ENCODE peak calls at places on chromosome 15, in nine cellular contexts. O is tibial artery; H is small intestine; U is tibial nerve; E is sigmoid colon; B is CD8-positive, alpha-beta T cell; D is pancreas; N is left ventricle myocardium inferior; W is fibroblast of lung. S is an unnamed sample.

GRCh38 chr15:56948000-56948765 is 29.7 kb downstream of the TCF12 start:
- DNase-seq in O (no peak), H (no peak), U (no peak), E (no peak), B (no peak), D (no peak), N (no peak), W (peak; percentile 46), S (no peak)

GRCh38 chr15:98866503-98866902 is 141.1 kb downstream of the PGPEP1L start:
- DNase-seq in O (no peak), H (no peak), U (no peak), E (no peak), B (no peak), D (no peak), N (no peak), W (peak; percentile 81), S (peak; percentile 58)

GRCh38 chr15:71685420-71685993 is 124.8 kb upstream of the NR2E3 start:
- DNase-seq in O (no peak), H (no peak), U (no peak), E (no peak), B (no peak), D (no peak), N (no peak), W (no peak), S (no peak)

GRCh38 chr15:24878153-24878552 is 76.6 kb upstream of the SNRPN start:
- DNase-seq in O (no peak), H (no peak), U (no peak), E (peak; percentile 62), B (no peak), D (no peak), N (peak; percentile 26), W (peak; percentile 70), S (no peak)

GRCh38 chr15:27183182-27183581 is 212.2 kb downstream of the GABRG3 start:
- DNase-seq in O (no peak), H (no peak), U (no peak), E (no peak), B (no peak), D (no peak), N (no peak), W (no peak), S (no peak)

GRCh38 chr15:26191216-26191615 is 328.1 kb upstream of the ATP10A start:
- DNase-seq in O (no peak), H (no peak), U (no peak), E (no peak), B (no peak), D (no peak), N (no peak), W (no peak), S (no peak)

GRCh38 chr15:58549780-58550064 is 117.9 kb downstream of the LIPC start:
- DNase-seq in O (no peak), H (no peak), U (no peak), E (no peak), B (no peak), D (no peak), N (no peak), W (no peak), S (no peak)

GRCh38 chr15:26773485-26773877 is 615 bp upstream of the GABRB3 start:
- DNase-seq in O (no peak), H (no peak), U (no peak), E (no peak), B (no peak), D (no peak), N (no peak), W (no peak), S (no peak)

GRCh38 chr15:88615303-88616107 is 5.6 kb upstream of the AEN start:
- DNase-seq in O (no peak), H (peak; percentile 95), U (no peak), E (no peak), B (no peak), D (peak; percentile 86), N (no peak), W (no peak), S (no peak)

GRCh38 chr15:75182187-75183131 is 19.2 kb upstream of the C15orf39 start:
- DNase-seq in O (no peak), H (peak; percentile 83), U (no peak), E (peak; percentile 60), B (no peak), D (no peak), N (no peak), W (no peak), S (no peak)

GRCh38 chr15:72342385-72342784 is 22.4 kb upstream of the CELF6 start:
- DNase-seq in O (no peak), H (peak; percentile 32), U (no peak), E (no peak), B (peak; percentile 63), D (no peak), N (no peak), W (peak; percentile 14), S (no peak)

GRCh38 chr15:73794501-73795133 is 41.5 kb upstream of the INSYN1 start:
- DNase-seq in O (no peak), H (no peak), U (no peak), E (no peak), B (no peak), D (no peak), N (no peak), W (peak; percentile 14), S (no peak)

DNA sequence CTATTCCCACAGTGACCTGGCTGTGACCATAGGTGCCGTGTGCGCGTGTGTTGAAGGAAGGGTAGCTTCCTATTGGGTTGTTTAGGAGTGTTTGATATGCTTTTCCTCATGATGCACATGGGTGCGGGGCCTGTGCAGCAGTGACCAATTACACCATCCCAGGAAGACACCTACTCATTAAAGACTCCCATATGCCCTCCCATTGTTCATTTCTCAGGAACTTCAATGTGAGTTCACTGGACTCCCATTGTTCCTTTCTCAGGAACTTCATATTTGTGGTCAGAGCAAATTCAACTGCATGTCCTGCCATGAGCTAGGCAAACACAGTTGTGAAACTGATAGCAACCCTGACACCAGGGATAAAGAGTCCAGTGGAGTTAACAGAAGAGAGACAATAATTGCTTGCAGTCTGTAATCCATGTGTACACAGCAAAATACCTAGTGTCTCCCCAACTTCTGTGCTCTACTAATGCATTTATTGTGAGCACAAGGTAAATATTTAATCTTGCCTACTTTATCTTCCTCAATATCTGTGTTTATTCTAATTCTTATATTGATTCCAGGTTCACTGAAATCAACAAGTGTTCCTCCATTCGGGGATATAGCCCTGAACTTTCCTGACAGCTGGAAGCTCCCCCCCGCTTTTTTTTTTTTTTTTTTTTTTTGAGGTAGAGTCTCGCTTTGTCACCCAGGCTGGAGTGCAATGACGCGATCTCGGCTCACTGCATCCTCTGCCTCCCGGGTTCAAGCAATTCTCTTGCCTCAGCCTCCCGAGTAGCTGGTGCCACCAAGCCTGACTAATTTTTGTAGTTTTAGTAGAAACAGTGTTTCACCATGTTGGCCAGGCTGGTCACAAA is 57.5 kb upstream of the GCNT3 start:
- DNase-seq in O (no peak), H (peak; percentile 62), U (no peak), E (peak; percentile 5), B (no peak), D (no peak), N (no peak), W (no peak), S (no peak)
- H3K36me3 ChIP-seq in O (no peaks in the 10 kb centered on the region), H (no peaks in the 10 kb centered on the region), U (no peaks in the 10 kb centered on the region), E (no peaks in the 10 kb centered on the region), B (no peaks in the 10 kb centered on the region), D (no peaks in the 10 kb centered on the region), N (no peaks in the 10 kb centered on the region), W (no peaks in the 10 kb centered on the region), S (no peaks in the 10 kb centered on the region)

GRCh38 chr15:69760263-69760855 is 307.7 kb downstream of the RPLP1 start:
- DNase-seq in O (peak; percentile 35), H (no peak), U (no peak), E (no peak), B (peak; percentile 52), D (no peak), N (no peak), W (peak; percentile 80), S (no peak)

GRCh38 chr15:69762373-69763148 is 309.9 kb downstream of the RPLP1 start:
- DNase-seq in O (no peak), H (no peak), U (no peak), E (no peak), B (peak; percentile 48), D (no peak), N (no peak), W (no peak), S (no peak)

GRCh38 chr15:69758810-69759410 is 306.3 kb downstream of the RPLP1 start:
- DNase-seq in O (no peak), H (peak; percentile 70), U (no peak), E (no peak), B (peak; percentile 88), D (no peak), N (peak; percentile 23), W (peak; percentile 20), S (no peak)

GRCh38 chr15:69758291-69758771 is 305.7 kb downstream of the RPLP1 start:
- DNase-seq in O (no peak), H (no peak), U (no peak), E (no peak), B (peak; percentile 46), D (no peak), N (no peak), W (peak; percentile 87), S (no peak)

DNA sequence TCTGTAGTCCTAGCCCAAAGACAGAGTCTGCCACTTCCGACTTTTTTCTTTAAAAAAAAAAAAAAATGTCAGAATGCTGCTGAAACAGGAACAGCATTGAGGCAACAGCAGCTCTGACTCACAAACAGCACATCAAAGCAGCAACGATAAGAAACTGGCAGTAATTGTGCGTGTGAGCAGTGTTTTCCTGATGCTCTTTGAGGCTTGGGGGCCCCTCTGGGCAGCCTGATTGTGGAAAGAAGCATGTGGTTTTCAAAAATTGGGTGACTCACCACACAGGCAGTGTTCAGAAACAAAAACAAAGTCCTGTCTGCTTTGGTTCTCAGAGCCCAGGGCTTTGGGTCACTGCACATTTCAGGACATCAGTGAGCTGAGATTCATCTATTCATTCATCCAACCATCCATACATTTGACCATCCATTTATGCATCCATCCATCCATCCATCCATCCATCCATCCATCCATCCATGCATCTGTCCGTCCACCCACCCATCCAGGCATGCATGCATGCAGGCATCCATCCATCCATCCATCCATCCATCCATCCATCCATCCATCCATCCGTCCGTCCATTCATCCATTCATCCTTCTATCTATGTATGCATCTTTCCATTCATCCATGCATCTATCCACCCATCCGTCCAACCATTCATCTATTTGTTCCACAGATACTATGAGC is 308.4 kb downstream of the RPLP1 start:
- DNase-seq in O (peak; percentile 91), H (peak; percentile 46), U (peak; percentile 69), E (peak; percentile 81), B (peak; percentile 84), D (no peak), N (peak; percentile 26), W (peak; percentile 97), S (peak; percentile 30)
- H3K27ac ChIP-seq in O (peak overlapping the region; percentile 51), H (no peak overlapping the region), U (peak overlapping the region; percentile 89), E (no peak overlapping the region), B (no peak overlapping the region), D (no peak overlapping the region), N (no peak overlapping the region), W (no peak overlapping the region), S (no peak overlapping the region)

GRCh38 chr15:66747866-66748265 is 45.8 kb downstream of the SMAD6 start:
- DNase-seq in O (no peak), H (no peak), U (no peak), E (no peak), B (no peak), D (no peak), N (no peak), W (no peak), S (no peak)
- H3K4me1 ChIP-seq in O (peaks cover 88% of the 10 kb centered on the region), H (no peaks in the 10 kb centered on the region), U (peaks cover 27% of the 10 kb centered on the region), E (peaks cover 23% of the 10 kb centered on the region), B (peaks cover 13% of the 10 kb centered on the region), D (peaks cover 22% of the 10 kb centered on the region), N (peaks cover 100% of the 10 kb centered on the region), W (peaks cover 47% of the 10 kb centered on the region), S (peaks cover 7% of the 10 kb centered on the region)

DNA sequence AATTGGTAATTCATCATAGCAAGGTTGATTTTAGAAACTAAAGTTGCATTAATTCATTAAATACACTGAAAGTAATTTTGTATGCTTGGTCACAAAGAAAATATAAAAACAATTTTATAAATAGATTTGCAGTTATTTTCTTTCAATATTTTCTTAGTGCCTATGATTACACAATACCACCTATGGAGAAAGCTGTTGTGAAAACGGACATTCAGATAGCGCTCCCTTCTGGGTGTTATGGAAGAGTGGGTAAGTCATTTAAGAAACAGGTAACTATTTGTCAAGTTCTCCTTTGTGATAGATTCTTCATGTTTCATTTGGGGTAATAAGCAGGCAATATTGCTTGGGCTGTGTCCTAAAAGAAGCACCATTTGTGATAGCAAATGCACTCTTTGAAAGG is 3.0 kb downstream of the DUT start:
- DNase-seq in O (no peak), H (no peak), U (no peak), E (no peak), B (no peak), D (no peak), N (no peak), W (no peak), S (no peak)
- H3K36me3 ChIP-seq in O (peaks cover 31% of the 10 kb centered on the region), H (peaks cover 2% of the 10 kb centered on the region), U (no peaks in the 10 kb centered on the region), E (peaks cover 10% of the 10 kb centered on the region), B (peaks cover 9% of the 10 kb centered on the region), D (peaks cover 9% of the 10 kb centered on the region), N (peaks cover 45% of the 10 kb centered on the region), W (peaks cover 7% of the 10 kb centered on the region), S (no peaks in the 10 kb centered on the region)